ENCODE peak calls at places on chromosomes 7 and 10, in six cellular contexts. Q is memory B cell, N is H9, W is skeletal muscle cell, M is AG08396, S is RWPE1. G is an unnamed sample.

GRCh38 chr10:33521062-33521461 is 186.6 kb upstream of the NRP1 start:
- DNase-seq in Q (no peak), N (no peak), W (no peak), M (peak; percentile 17), S (no peak), G (no peak)

GRCh38 chr7:80187727-80188126 is 53.1 kb downstream of the GNAI1 start:
- DNase-seq in Q (no peak), N (no peak), W (no peak), M (no peak), S (no peak), G (no peak)

GRCh38 chr7:151429555-151430331 is 10.2 kb downstream of the CRYGN start:
- DNase-seq in Q (no peak), N (no peak), W (no peak), M (no peak), S (no peak), G (no peak)

GRCh38 chr7:117858731-117859130 is 14.5 kb downstream of the CTTNBP2 start:
- DNase-seq in Q (no peak), N (no peak), W (no peak), M (no peak), S (peak; percentile 5), G (no peak)

GRCh38 chr10:17425584-17426262 is 28.7 kb downstream of the ST8SIA6 start:
- DNase-seq in Q (no peak), N (no peak), W (no peak), M (no peak), S (no peak), G (no peak)

GRCh38 chr7:157759246-157759805 is 422.5 kb downstream of the DNAJB6 start:
- DNase-seq in Q (no peak), N (peak; percentile 21), W (no peak), M (no peak), S (no peak), G (no peak)

GRCh38 chr7:121395494-121395960 is 581 bp downstream of the FAM3C start:
- DNase-seq in Q (peak; percentile 72), N (peak; percentile 52), W (no peak), M (peak; percentile 28), S (peak; percentile 26), G (peak; percentile 49)

GRCh38 chr7:29989257-29989995 is at the start of gene SCRN1:
- DNase-seq in Q (peak; percentile 33), N (peak; percentile 63), W (no peak), M (peak; percentile 80), S (peak; percentile 56), G (peak; percentile 32)

GRCh38 chr10:4686644-4686996 is 139.4 kb upstream of the AKR1E2 start:
- DNase-seq in Q (no peak), N (no peak), W (peak; percentile 65), M (peak; percentile 23), S (peak; percentile 88), G (peak; percentile 85)

GRCh38 chr10:122968698-122969097 is 11.5 kb upstream of the PSTK start:
- DNase-seq in Q (no peak), N (no peak), W (no peak), M (no peak), S (no peak), G (no peak)

GRCh38 chr10:113056468-113057021 is 106.5 kb downstream of the TCF7L2 start:
- DNase-seq in Q (no peak), N (no peak), W (peak; percentile 79), M (no peak), S (peak; percentile 44), G (no peak)

G was measured in Caki2.